ENCODE peak calls at places on chromosomes 13 and 19, in six cellular contexts. X is A549, F is endothelial cell of umbilical vein, O is HepG2, E is K562, Y is GM12878. Z is an unnamed sample.

GRCh38 chr13:27918041-27918917 is 1.5 kb upstream of the PDX1 start:
- DNase-seq in X (no peak), F (no peak), O (no peak), E (no peak), Y (no peak), Z (no peak)

GRCh38 chr13:30142502-30143211 is 164.7 kb downstream of the KATNAL1 start:
- DNase-seq in X (peak; percentile 39), F (peak; percentile 80), O (peak; percentile 6), E (no peak), Y (no peak), Z (no peak)

GRCh38 chr13:88000239-88000638 is 329.1 kb downstream of the SLITRK5 start:
- DNase-seq in X (no peak), F (no peak), O (no peak), E (no peak), Y (no peak), Z (peak; percentile 15)

GRCh38 chr13:76991432-76991795 is 467 bp upstream of the CLN5 start:
- DNase-seq in X (no peak), F (no peak), O (no peak), E (peak; percentile 8), Y (peak; percentile 35), Z (peak; percentile 56)

GRCh38 chr19:18494267-18494607 is 27.6 kb downstream of the ELL start:
- DNase-seq in X (no peak), F (no peak), O (no peak), E (no peak), Y (no peak), Z (no peak)

GRCh38 chr19:38676023-38676877 is 28.8 kb downstream of the ACTN4 start:
- DNase-seq in X (no peak), F (peak; percentile 47), O (no peak), E (peak; percentile 95), Y (no peak), Z (peak; percentile 74)

GRCh38 chr19:13842294-13843103 is 34.4 kb upstream of the NANOS3 start:
- DNase-seq in X (peak; percentile 82), F (peak; percentile 70), O (no peak), E (peak; percentile 89), Y (no peak), Z (peak; percentile 77)

GRCh38 chr13:47798906-47799305 is 202.2 kb downstream of the SUCLA2 start:
- DNase-seq in X (no peak), F (no peak), O (peak; percentile 8), E (no peak), Y (no peak), Z (peak; percentile 44)

DNA sequence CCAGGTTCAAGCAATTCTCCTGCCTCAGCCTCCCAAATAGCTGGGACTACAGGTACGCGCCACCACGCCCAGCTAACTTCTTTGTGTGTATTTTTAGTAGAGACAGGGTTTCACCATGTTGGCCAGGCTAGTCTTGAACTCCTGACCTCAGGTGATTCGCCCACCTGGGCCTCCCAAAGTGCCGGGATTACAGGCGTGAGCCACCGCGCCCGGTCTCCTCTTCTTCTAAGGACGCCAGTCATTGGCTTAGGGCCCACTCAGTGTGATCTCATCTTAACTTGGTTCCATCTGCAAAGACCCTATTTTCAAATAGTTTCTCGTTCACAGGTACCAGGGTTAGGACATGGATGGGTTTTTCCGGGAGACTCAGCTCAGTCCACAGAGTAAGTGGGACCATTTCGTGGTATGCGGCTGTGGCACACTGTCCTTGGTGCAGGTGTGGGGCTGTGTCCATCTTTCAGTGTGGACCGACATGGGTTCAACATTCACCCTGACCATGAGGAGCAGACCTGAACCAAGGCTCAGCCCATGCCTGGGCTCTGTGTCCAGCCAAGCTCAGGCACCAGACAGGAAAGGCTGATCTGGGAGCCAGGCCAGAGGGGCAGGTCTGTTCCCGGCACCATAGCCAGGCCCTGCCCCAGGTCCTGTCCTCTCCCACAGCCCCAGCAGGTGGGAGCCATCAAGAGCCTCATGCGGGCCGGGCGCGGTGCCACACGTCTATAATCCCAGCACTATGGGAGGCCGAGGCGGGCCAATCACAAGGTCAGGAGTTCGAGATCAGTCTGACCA is 2.8 kb upstream of the MKNK2 start:
- DNase-seq in X (no peak), F (peak; percentile 69), O (no peak), E (no peak), Y (no peak), Z (no peak)
- TF ChIP-seq MYC in X (no peak), F (no peak), O (no peak), E (no peak), Y (no peak), Z (no peak)

DNA sequence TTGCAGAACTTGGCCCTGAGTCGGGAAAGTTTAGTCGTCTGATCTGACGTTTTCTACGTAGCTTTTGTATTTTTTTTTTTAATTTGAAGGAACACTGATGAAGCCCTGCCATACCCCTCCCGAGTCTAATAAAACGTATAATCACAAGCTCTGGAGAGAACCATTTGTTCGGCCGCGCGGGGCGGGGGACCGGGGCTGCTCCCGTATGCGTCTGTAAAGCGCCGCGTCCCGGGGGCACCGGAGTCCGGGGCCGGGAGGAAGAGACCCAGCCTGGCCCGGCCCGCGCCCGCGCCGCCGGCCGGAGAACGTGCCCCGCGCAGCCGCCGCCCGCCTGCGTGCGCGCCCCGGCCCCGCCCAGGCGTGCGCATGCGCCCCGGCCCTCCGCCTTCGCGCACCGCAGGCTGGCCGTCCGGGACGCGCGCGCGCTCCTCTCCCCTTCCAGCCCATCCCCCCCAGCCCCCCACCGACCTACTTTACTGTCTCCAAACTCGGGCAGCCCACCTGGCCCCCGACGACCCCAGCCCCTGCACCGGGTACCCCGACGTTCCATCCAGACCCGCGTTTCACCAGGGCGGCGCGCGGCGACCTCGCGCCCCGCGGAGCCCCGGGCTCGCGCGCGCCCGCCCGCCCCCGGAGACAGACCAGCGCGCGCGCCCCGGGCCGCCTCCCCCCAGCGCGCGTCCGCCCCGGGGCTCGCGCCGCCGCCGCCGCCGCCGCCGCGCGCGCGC is 780 bp upstream of the USF2 start:
- DNase-seq in X (peak; percentile 87), F (peak; percentile 65), O (no peak), E (peak; percentile 97), Y (no peak), Z (peak; percentile 71)
- TF ChIP-seq POLR2A in X (peak; percentile 70), F (peak; percentile 72), O (no peak), E (peak; percentile 80), Y (peak; percentile 77), Z (peak; percentile 48)

GRCh38 chr13:57631607-57632275 is at the start of gene PCDH17:
- DNase-seq in X (no peak), F (peak; percentile 65), O (no peak), E (no peak), Y (no peak), Z (no peak)
- TF ChIP-seq MAX in X (no peak), F (no peak), O (no peak), E (no peak), Y (no peak), Z (no peak)

DNA sequence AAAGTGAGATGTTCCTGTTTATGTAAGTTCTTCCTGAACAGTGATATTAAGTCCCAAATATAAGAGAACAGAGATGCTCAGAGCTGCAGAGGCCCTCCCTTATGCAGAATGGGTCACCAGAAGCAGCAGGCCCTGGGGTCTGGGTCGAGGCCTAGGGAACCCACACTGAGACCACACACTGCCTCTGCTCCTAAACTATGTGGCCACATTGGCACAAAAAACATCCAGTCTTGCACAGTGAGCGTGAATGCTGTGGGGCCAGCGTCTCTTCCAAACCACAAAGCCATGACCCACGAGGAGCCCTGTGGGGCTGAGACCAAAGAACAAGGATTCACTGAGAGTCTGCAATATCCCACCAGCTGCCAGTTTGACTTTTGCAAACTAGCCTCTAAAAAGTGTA is 23.6 kb downstream of the PROZ start:
- DNase-seq in X (no peak), F (no peak), O (no peak), E (no peak), Y (no peak), Z (no peak)
- TF ChIP-seq MYC in X (no peak), F (no peak), O (no peak), E (no peak), Y (no peak), Z (no peak)

DNA sequence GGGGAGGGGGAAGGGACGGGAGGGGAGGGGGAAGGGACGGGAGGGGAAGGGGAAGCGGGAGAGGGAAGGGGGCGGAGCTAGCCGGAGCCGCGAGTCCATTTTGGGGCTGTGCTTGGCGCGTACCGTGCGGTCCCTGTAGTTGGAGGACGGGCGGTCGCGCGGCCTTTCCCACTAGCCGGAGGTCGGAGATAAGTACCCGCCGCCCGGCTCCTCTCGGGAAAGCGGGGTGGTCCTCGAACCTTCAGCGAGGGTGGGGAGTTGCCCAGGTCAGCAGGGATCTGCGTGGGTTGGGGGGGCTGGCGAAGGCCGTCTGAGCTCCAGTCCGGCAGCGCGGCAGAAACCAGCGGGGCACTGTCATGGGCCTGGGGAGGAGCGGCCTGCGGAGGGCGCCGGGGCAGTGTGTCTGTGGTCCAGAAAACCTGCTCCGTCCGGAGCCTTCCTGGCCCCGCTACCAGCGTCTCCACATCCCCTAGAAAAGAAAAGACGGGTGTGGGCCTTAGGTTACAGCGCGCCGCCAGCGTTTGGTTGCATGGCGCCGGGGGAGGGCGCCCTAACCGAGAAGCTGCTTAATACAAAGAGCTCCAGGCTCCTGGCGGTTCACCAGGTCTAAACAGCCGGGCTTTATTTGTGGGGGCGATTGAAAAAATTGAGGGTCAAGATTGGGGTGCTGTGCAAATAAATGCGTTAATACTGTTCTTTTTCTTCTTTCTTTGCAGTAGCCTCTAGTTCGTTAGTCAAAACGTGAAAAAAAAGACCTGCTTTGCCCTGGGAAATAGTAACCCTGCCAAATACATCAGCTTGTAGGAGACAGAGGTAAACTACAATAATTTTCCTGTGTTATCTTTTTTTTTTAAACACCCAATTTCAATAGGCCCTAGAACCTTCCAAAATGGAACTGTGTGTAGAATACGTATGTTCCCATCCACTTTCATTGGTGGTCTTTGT is at the start of gene TRIM13:
- DNase-seq in X (peak; percentile 87), F (peak; percentile 93), O (peak; percentile 79), E (peak; percentile 56), Y (peak; percentile 48), Z (peak; percentile 94)
- TF ChIP-seq POLR2A in X (no peak), F (peak; percentile 84), O (peak; percentile 84), E (peak; percentile 88), Y (peak; percentile 91), Z (peak; percentile 92)

DNA sequence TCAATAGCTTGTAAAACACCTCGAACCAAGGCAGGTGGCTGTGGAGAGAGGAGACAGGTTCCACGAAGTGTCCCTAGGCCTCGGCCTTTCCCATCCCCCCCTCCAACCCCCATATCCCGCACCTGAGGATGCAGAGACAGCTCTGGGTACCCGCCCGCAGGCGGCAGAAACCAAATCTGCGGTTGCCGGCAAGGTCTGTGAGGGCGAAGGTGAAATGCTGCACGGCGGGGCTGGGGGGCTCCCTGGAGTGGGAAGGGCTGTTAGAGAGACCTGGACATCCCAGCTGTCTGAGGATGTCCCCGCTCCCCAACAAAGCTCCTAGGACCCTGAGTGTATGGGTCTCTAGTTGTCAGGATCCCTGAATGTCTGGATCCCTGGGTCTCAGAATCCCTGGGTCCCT is 2.8 kb downstream of the DENND1C start:
- DNase-seq in X (no peak), F (no peak), O (no peak), E (no peak), Y (no peak), Z (no peak)
- TF ChIP-seq MAX in X (no peak), F (no peak), O (no peak), E (no peak), Y (no peak), Z (no peak)

GRCh38 chr19:45816236-45817009 is 1.3 kb upstream of the RSPH6A start:
- DNase-seq in X (no peak), F (no peak), O (no peak), E (no peak), Y (no peak), Z (peak; percentile 27)

GRCh38 chr19:45814166-45814780 is 835 bp downstream of the RSPH6A start:
- DNase-seq in X (no peak), F (no peak), O (no peak), E (no peak), Y (no peak), Z (peak; percentile 15)

GRCh38 chr19:45814851-45815481 is at the start of gene RSPH6A:
- DNase-seq in X (no peak), F (no peak), O (no peak), E (no peak), Y (no peak), Z (peak; percentile 17)

GRCh38 chr19:45817010-45817724 is 2.1 kb upstream of the RSPH6A start:
- DNase-seq in X (peak; percentile 96), F (peak; percentile 95), O (peak; percentile 87), E (peak; percentile 97), Y (peak; percentile 75), Z (peak; percentile 98)

GRCh38 chr19:45815501-45816216 is 551 bp upstream of the RSPH6A start:
- DNase-seq in X (no peak), F (peak; percentile 44), O (no peak), E (no peak), Y (no peak), Z (peak; percentile 19)
- TF ChIP-seq MYC in X (no peak), F (no peak), O (no peak), E (no peak), Y (no peak), Z (no peak)

Z was measured in NB4.